ENCODE peak calls at places on chromosomes 6 and 20, in ten cellular contexts. Y is adipocyte, G is uterus, W is HCT116, Z is fibroblast of lung, P is mucosa of descending colon, R is upper lobe of right lung, K is body of pancreas, Q is gastrocnemius medialis, L is lower lobe of right lung. V is an unnamed sample. For H3K4me1 and H3K9me3, the result is how much of the 10 kb centered on the place peaks cover.

GRCh38 chr20:54680872-54681297 is 205.5 kb downstream of the DOK5 start:
- DNase-seq in K (peak), R (no peak), W (peak), G (no peak), L (no peak), P (no peak), Y (peak), Q (no peak), Z (peak), V (peak)

GRCh38 chr6:44028767-44029166 is 98.5 kb downstream of the MRPL14 start:
- DNase-seq in P (no peak), L (no peak), G (no peak), Q (no peak), Z (peak), W (no peak), R (peak), Y (peak), K (no peak), V (no peak)

GRCh38 chr20:42941629-42942028 is 248.1 kb downstream of the PTPRT start:
- DNase-seq in R (no peak), Z (no peak), L (no peak), K (no peak), Q (no peak), Y (no peak), P (no peak), G (no peak), W (no peak), V (no peak)

GRCh38 chr6:154868143-154868594 is 126.9 kb upstream of the TIAM2 start:
- DNase-seq in L (no peak), Q (no peak), Y (peak), R (no peak), K (no peak), Z (peak), P (no peak), G (no peak), W (peak), V (peak)

GRCh38 chr6:31037692-31038091 is 27.4 kb downstream of the MUC22 start:
- DNase-seq in P (no peak), K (no peak), R (no peak), G (no peak), W (no peak), Y (peak), Z (peak), Q (peak), L (no peak), V (no peak)

GRCh38 chr6:159577564-159577963 is 115.5 kb downstream of the SOD2 start:
- DNase-seq in K (no peak), Q (no peak), Y (no peak), Z (peak), G (no peak), R (no peak), L (no peak), P (no peak), W (no peak), V (no peak)

GRCh38 chr6:53691252-53691651 is 25.7 kb upstream of the KLHL31 start:
- DNase-seq in Y (no peak), R (no peak), G (no peak), Z (no peak), L (no peak), W (no peak), K (no peak), Q (no peak), P (no peak), V (no peak)

GRCh38 chr6:144314003-144314485 is 28.9 kb downstream of the UTRN start:
- DNase-seq in Z (peak), P (no peak), R (peak), G (peak), Y (peak), Q (peak), L (peak), W (no peak), K (peak), V (no peak)

DNA sequence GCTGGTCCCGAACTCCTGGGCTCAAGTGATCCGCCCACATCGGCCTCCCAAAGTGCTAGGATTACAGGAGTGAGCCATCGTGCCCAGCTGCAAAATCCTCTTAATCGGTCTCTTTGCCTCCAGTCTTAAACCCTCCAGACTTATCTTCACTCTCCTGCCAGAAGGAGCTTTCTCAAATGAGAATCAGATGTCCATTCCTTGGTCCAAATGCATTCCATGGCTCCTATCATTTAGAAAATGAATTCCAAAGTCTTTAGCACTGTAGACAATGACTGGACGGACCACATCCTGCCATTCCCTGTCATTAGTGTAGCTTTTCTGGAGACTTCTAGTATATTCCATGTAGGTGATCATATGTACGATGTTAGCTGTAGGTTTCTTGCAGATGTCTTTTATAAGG is 141.9 kb downstream of the ID4 start:
- DNase-seq in Y (no peak), W (no peak), K (no peak), Z (no peak), Q (no peak), G (no peak), R (no peak), P (no peak), L (no peak), V (no peak)
- H3K4me1 ChIP-seq in Y (under half), W (under half), K (under half), Z (under half), Q (under half), G (under half), R (under half), P (under half), L (under half), V (under half)

DNA sequence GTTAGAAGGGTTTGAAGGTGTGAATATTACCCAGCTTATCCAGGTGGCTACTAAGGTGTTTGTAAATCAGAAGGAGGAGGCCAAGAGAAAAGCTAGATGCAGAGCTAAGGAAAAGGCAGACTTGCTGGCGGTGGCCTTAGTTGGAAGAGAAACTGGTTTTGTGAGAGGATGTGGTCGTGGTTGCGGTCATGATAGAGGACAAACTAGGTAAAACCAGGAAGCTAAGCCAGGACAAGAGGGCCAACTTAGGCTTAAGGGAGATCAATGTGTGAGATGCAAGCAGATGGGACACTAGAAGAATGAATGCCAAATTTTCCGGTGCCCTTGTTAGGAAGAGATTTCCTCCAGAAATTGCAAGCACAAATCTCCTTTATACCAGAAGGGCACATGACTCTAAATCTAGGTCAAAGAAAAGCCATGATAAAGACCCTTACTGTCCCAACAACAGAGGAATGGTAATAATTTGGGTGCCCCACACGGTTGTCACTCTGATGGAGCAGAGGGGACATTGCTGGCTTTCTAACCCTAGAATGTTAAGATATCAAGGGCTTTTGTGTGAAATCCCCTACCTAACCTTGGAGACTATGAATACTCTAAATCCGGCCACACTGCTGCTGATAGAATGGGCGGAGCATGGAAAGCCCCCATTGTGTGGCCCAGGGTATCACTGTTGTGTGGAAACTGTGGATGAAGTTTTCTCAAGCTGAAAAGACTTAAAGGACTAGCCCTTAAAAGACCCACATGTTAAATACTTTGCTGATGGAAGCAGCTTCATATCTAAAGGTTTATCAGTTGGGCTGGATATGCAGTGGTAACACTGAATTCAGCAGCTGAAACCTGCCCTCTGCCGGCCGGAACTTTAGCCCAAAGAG is 7.8 kb downstream of the IL22RA2 start:
- DNase-seq in Z (no peak), R (no peak), G (no peak), L (no peak), W (peak), Q (no peak), P (no peak), Y (no peak), K (peak), V (peak)
- H3K9me3 ChIP-seq in Z (under half), R (under half), G (under half), L (under half), W (under half), Q (under half), P (under half), Y (under half), K (under half), V (under half)

GRCh38 chr6:24926192-24926591 is 9.6 kb downstream of the RIPOR2 start:
- DNase-seq in L (no peak), W (no peak), G (no peak), K (no peak), Y (no peak), Z (no peak), P (no peak), R (no peak), Q (no peak), V (no peak)
- H3K4me1 ChIP-seq in L (under half), W (under half), G (under half), K (under half), Y (under half), Z (under half), P (under half), R (under half), Q (under half), V (under half)

GRCh38 chr20:38842017-38842416 is 36.5 kb downstream of the PPP1R16B start:
- DNase-seq in P (no peak), G (no peak), W (no peak), Q (no peak), L (no peak), Z (no peak), K (no peak), Y (no peak), R (no peak), V (no peak)
- H3K9me3 ChIP-seq in P (under half), G (under half), W (under half), Q (under half), L (under half), Z (under half), K (under half), Y (under half), R (under half), V (under half)

GRCh38 chr20:32792316-32792715 is 27.4 kb upstream of the MAPRE1 start:
- DNase-seq in Q (no peak), R (no peak), Z (peak), L (no peak), P (no peak), Y (peak), K (no peak), W (no peak), G (no peak), V (peak)
- H3K4me1 ChIP-seq in Q (under half), R (under half), Z (under half), L (under half), P (under half), Y (under half), K (under half), W (under half), G (under half), V (under half)

DNA sequence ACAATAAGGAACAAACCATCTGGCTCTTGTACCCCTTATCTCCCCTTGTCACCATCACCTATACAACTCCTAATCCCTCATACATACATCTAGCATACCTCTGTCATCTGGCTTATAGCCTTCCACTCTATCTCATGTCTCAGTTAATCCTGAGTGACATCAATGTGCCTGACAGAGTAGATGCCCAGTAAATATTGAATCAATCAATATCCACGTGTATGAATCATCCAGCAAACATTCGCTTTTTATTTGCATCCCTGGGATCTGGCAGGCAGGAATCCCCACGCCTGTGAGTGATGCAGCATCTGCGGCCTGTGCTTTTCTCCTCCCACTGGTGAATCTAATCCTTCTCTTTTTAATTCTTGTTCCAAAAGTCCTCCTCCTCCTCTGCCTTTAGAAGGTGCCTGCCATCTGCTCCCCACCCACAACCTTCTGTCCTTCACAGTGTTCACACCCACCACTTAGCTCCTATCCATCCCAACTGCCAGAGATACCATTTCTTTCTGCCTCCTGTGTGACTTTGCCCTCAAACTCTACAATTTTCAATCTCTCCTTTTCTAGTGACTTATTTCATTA is 37.6 kb downstream of the ZNF391 start:
- DNase-seq in G (no peak), W (no peak), Z (no peak), Y (no peak), L (no peak), Q (no peak), P (no peak), K (no peak), R (no peak), V (no peak)
- H3K9me3 ChIP-seq in G (under half), W (under half), Z (under half), Y (under half), L (under half), Q (under half), P (under half), K (under half), R (under half), V (under half)

GRCh38 chr6:74070091-74070490 is 374.1 kb downstream of the CD109 start:
- DNase-seq in R (no peak), Z (peak), K (no peak), W (no peak), L (no peak), P (no peak), Y (no peak), G (no peak), Q (no peak), V (no peak)
- H3K4me1 ChIP-seq in R (under half), Z (under half), K (under half), W (under half), L (under half), P (under half), Y (under half), G (under half), Q (under half), V (under half)

DNA sequence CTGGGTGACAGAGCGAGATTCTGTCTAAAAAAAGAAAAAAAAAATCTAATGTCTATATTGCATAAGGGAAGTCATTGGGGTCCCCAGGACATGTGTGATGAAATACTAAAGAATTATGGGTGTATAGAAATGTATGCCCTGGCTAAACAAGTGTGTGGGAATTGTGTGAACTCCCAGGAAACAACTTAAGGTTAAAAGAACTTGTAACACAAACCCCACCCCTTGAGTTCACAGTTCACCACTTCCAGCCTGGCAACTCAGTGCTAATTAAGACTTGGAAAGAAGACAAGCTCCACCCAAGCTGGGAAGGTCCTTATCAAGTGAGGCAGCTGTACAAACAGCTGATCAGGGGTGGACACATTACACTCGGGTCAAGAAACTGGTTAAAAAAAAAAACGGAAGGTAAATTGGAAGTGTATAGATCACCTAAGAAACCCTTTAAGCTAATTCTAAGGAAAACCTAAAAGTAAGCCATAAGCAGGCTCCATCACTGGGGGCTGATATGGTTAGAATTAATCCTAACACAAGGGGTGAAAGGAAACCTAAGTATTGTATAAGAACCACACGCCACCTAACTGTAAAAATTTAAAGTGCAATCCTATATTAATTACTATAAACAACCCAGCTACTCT is 25.2 kb downstream of the HLA-A start:
- DNase-seq in L (no peak), P (peak), Z (peak), W (peak), Q (no peak), Y (no peak), K (peak), G (no peak), R (no peak), V (no peak)
- H3K9me3 ChIP-seq in L (under half), P (under half), Z (under half), W (under half), Q (under half), Y (under half), K (under half), G (under half), R (under half), V (under half)

GRCh38 chr20:37380864-37381579 is 35.1 kb downstream of the SRC start:
- DNase-seq in G (no peak), K (no peak), P (no peak), R (no peak), Q (no peak), W (no peak), Z (no peak), L (peak), Y (no peak), V (no peak)

GRCh38 chr20:37377346-37378081 is 31.6 kb downstream of the SRC start:
- DNase-seq in L (no peak), Y (no peak), Z (no peak), R (peak), G (no peak), P (no peak), W (no peak), Q (no peak), K (no peak), V (no peak)

GRCh38 chr20:37379967-37380828 is 34.3 kb downstream of the SRC start:
- DNase-seq in Q (no peak), L (peak), W (no peak), Y (no peak), G (no peak), R (no peak), K (no peak), Z (peak), P (peak), V (no peak)

GRCh38 chr20:37378420-37378784 is 32.5 kb downstream of the SRC start:
- DNase-seq in Y (no peak), Q (no peak), G (no peak), P (no peak), W (no peak), R (peak), L (no peak), Z (no peak), K (no peak), V (no peak)

GRCh38 chr20:37378785-37379598 is 33.1 kb downstream of the SRC start:
- DNase-seq in L (peak), W (peak), Y (no peak), Z (peak), R (peak), G (no peak), Q (no peak), K (no peak), P (peak), V (no peak)
- H3K4me1 ChIP-seq in L (under half), W (under half), Y (under half), Z (under half), R (under half), G (under half), Q (under half), K (under half), P (under half), V (under half)